ENCODE peak calls at places on chromosomes 13 and 19, in five cellular contexts. T is OCI-LY7, L is A549, D is mucosa of descending colon, W is cardiac muscle cell. H is an unnamed sample.
A peak's percentile ranks its signal among the peaks of the same experiment; 100 is the strongest.

GRCh38 chr19:13215572-13216380 is 65.6 kb downstream of the IER2 start:
- DNase-seq in T (no peak), L (no peak), D (no peak), W (no peak), H (no peak)

GRCh38 chr19:14333101-14333871 is 48.0 kb upstream of the ADGRE5 start:
- DNase-seq in T (no peak), L (peak; percentile 73), D (peak; percentile 67), W (peak; percentile 19), H (peak; percentile 24)

GRCh38 chr19:24071078-24071477 is 15.9 kb upstream of the ZNF254 start:
- DNase-seq in T (no peak), L (no peak), D (no peak), W (no peak), H (peak; percentile 62)

GRCh38 chr13:60229708-60230272 is 66.1 kb upstream of the DIAPH3 start:
- DNase-seq in T (no peak), L (no peak), D (no peak), W (no peak), H (no peak)

GRCh38 chr13:54687173-54687572 is 1658.6 kb downstream of the OLFM4 start:
- DNase-seq in T (no peak), L (no peak), D (no peak), W (no peak), H (no peak)

GRCh38 chr19:35195822-35196221 is 32.7 kb downstream of the FAM187B start:
- DNase-seq in T (no peak), L (no peak), D (no peak), W (no peak), H (no peak)

GRCh38 chr19:16516381-16516780 is 20.2 kb downstream of the C19orf44 start:
- DNase-seq in T (no peak), L (no peak), D (no peak), W (no peak), H (no peak)

GRCh38 chr13:74324338-74324737 is 190.1 kb upstream of the KLF12 start:
- DNase-seq in T (no peak), L (no peak), D (no peak), W (no peak), H (no peak)

GRCh38 chr13:112782433-112783010 is 92.7 kb downstream of the ATP11A start:
- DNase-seq in T (no peak), L (no peak), D (no peak), W (no peak), H (no peak)

GRCh38 chr13:36806102-36806501 is 12.9 kb upstream of the RFXAP start:
- DNase-seq in T (peak; percentile 79), L (no peak), D (no peak), W (no peak), H (no peak)

GRCh38 chr19:33797821-33798633 is 1.4 kb downstream of the KCTD15 start:
- DNase-seq in T (peak; percentile 60), L (peak; percentile 67), D (peak; percentile 75), W (peak; percentile 81), H (peak; percentile 50)

GRCh38 chr13:59112375-59112774 is 1051.4 kb downstream of the DIAPH3 start:
- DNase-seq in T (no peak), L (no peak), D (no peak), W (no peak), H (peak; percentile 49)

GRCh38 chr13:65808061-65808460 is 1422.1 kb downstream of the PCDH9 start:
- DNase-seq in T (no peak), L (no peak), D (no peak), W (no peak), H (peak; percentile 45)

GRCh38 chr19:13953021-13953531 is 767 bp downstream of the DCAF15 start:
- DNase-seq in T (peak; percentile 23), L (peak; percentile 35), D (peak; percentile 75), W (no peak), H (peak; percentile 79)

GRCh38 chr13:37229931-37230330 is 124.5 kb upstream of the CSNK1A1L start:
- DNase-seq in T (no peak), L (no peak), D (no peak), W (no peak), H (peak; percentile 41)

GRCh38 chr19:50796634-50797428 is 6.6 kb downstream of the ACP4 start:
- DNase-seq in T (no peak), L (no peak), D (no peak), W (no peak), H (no peak)

GRCh38 chr13:35347679-35348205 is 128.7 kb downstream of the MAB21L1 start:
- DNase-seq in T (no peak), L (no peak), D (no peak), W (no peak), H (no peak)

GRCh38 chr19:4052114-4052992 is 14.3 kb downstream of the ZBTB7A start:
- DNase-seq in T (no peak), L (no peak), D (peak; percentile 93), W (no peak), H (peak; percentile 80)

GRCh38 chr19:55777528-55777927 is 8.6 kb downstream of the RFPL4AL1 start:
- DNase-seq in T (peak; percentile 68), L (no peak), D (no peak), W (no peak), H (no peak)

GRCh38 chr13:50677687-50678463 is 165.6 kb downstream of the DLEU7 start:
- DNase-seq in T (no peak), L (no peak), D (no peak), W (no peak), H (peak; percentile 53)

GRCh38 chr19:42362891-42363440 is 27.1 kb downstream of the CNFN start:
- DNase-seq in T (no peak), L (no peak), D (no peak), W (no peak), H (no peak)

GRCh38 chr13:97726664-97727235 is 226.7 kb upstream of the IPO5 start:
- DNase-seq in T (no peak), L (no peak), D (no peak), W (no peak), H (peak; percentile 51)

GRCh38 chr19:48403606-48404005 is 10.1 kb downstream of the GRIN2D start:
- DNase-seq in T (peak; percentile 80), L (no peak), D (no peak), W (peak; percentile 77), H (peak; percentile 69)

GRCh38 chr13:43054803-43055802 is 31.7 kb downstream of the DNAJC15 start:
- DNase-seq in T (peak; percentile 49), L (no peak), D (no peak), W (peak; percentile 70), H (peak; percentile 52)

GRCh38 chr13:34371108-34371507 is 553.2 kb downstream of the RFC3 start:
- DNase-seq in T (no peak), L (no peak), D (no peak), W (no peak), H (no peak)

GRCh38 chr13:23510979-23511735 is 59.1 kb upstream of the TNFRSF19 start:
- DNase-seq in T (peak; percentile 16), L (no peak), D (no peak), W (peak; percentile 69), H (peak; percentile 54)

GRCh38 chr13:110509478-110509926 is 52.0 kb downstream of the RAB20 start:
- DNase-seq in T (no peak), L (no peak), D (no peak), W (peak; percentile 50), H (no peak)

GRCh38 chr19:33306853-33307792 is 4.8 kb upstream of the CEBPA start:
- DNase-seq in T (no peak), L (no peak), D (no peak), W (no peak), H (no peak)

GRCh38 chr19:29771708-29772415 is 39.9 kb upstream of the CCNE1 start:
- DNase-seq in T (peak; percentile 34), L (peak; percentile 97), D (no peak), W (peak; percentile 77), H (peak; percentile 40)

DNA sequence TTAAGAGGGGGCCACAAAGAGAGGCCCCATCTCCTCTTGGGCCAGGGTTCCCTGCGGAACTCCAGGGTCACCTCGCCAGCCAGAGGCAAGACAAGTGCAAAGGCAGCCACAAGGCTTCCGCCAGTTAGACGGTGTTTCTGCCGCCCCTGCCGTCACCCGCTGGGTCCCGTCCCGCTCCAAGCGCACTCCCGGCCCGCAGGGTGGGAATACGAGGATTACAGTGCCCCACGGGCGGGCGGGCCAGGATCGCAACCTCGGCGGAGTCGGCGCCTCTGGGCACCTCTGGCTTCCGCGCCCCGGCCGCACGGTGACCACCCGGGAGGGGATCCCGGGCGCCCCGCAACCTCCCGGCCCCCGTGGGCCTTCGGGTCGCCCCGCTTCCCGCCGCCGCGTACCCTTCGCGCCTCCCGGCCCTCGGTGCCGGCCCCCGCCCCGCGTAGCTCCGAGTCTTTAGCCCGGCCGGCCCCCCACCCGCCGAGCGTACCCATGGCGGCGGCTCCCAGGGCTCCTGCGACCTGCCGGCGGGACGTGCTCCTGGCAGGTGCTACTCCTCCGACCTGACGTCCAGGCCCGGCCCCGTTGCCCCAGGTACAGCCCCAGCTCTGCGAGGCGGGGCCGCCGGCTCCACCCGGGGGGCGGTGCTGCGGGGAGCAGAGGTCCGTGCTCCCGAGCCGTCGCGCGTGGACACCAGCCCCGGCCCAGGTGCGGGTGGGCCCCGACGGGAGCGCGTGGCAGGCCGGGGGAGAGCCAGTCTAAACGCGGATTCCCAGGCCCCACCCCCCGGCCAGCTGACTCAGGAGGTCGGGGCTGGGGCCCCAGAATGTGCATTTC is at the start of gene SLC15A1:
- DNase-seq in T (no peak), L (no peak), D (peak; percentile 62), W (peak; percentile 13), H (no peak)
- H3K4me3 ChIP-seq in T (no peak within 1 kb of the TSS), L (peak within 1 kb of the TSS; percentile 41), D (no peak within 1 kb of the TSS), W (peak within 1 kb of the TSS; percentile 31), H (no peak within 1 kb of the TSS)

GRCh38 chr13:24605923-24606372 is 74.3 kb upstream of the ATP12A start:
- DNase-seq in T (no peak), L (no peak), D (no peak), W (no peak), H (peak; percentile 71)
- TF ChIP-seq CTCF in T (no peak), L (peak; percentile 15), D (no peak), W (peak; percentile 53), H (peak; percentile 56)

GRCh38 chr19:10454267-10454666 is 33.9 kb downstream of the PDE4A start:
- DNase-seq in T (no peak), L (no peak), D (no peak), W (peak; percentile 38), H (no peak)
- H3K4me3 ChIP-seq in T (no peak overlapping the region), L (no peak overlapping the region), D (no peak overlapping the region), W (no peak overlapping the region), H (no peak overlapping the region)

GRCh38 chr19:43553656-43554055 is 20.7 kb downstream of the ZNF575 start:
- DNase-seq in T (no peak), L (no peak), D (no peak), W (no peak), H (no peak)

GRCh38 chr19:43554317-43554895 is 20.9 kb downstream of the XRCC1 start:
- DNase-seq in T (no peak), L (no peak), D (no peak), W (no peak), H (no peak)

GRCh38 chr19:43552616-43553015 is 19.6 kb downstream of the ZNF575 start:
- DNase-seq in T (no peak), L (no peak), D (no peak), W (no peak), H (no peak)

GRCh38 chr19:43552198-43552450 is 19.1 kb downstream of the ZNF575 start:
- DNase-seq in T (no peak), L (no peak), D (no peak), W (no peak), H (no peak)

DNA sequence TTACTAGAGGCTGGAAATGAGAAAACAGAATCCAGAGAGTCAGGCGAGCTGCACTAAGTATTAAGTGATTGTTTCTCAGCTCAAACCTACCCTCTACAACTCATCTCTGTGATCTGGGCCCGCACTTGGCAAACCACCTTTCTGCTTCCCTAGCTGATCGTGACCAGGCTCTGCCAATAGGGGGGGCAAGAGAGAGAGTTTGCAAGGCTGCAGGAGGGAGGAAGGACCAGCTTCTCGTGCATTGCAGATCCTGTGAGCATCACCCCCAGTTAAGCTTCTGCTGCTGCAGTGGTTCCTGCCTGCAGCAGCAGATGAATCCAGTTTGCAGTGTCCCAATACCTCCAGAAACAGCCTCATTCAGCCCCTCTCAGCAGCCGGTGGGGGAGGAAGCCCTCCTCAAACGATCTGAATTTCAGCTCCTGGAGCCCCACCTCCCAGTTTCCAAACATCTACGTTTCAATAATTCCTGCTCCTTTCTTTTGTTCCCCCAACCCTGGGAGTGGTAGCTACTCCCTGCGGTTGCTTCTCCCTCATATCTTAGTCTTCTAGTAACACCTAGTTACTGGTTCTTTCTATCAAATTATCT is 20.0 kb downstream of the XRCC1 start:
- DNase-seq in T (peak; percentile 68), L (peak; percentile 87), D (no peak), W (peak; percentile 71), H (peak; percentile 80)
- TF ChIP-seq CTCF in T (peak; percentile 88), L (peak; percentile 81), D (peak; percentile 71), W (peak; percentile 92), H (peak; percentile 92)